ENCODE peak calls at places on chromosome 10, in nine cellular contexts. C, T, U, Y, A, G, R, M and F are unnamed samples. For H3K4me1, the result is how much of the 10 kb centered on the place peaks cover.

GRCh38 chr10:126090911-126091728 is 194.8 kb downstream of the FANK1 start:
- DNase-seq in U (no peak), A (peak), R (no peak), Y (no peak), M (no peak), G (peak), T (no peak), C (no peak), F (no peak)

GRCh38 chr10:122132331-122132755 is 138.8 kb upstream of the BTBD16 start:
- DNase-seq in C (peak), M (no peak), Y (no peak), A (no peak), R (no peak), G (no peak), T (no peak), U (no peak), F (no peak)

GRCh38 chr10:131574363-131574706 is 262.8 kb upstream of the TCERG1L start:
- DNase-seq in R (no peak), A (no peak), U (no peak), M (no peak), G (no peak), C (no peak), T (peak), Y (no peak), F (no peak)

GRCh38 chr10:126294451-126294850 is 93.8 kb downstream of the ADAM12 start:
- DNase-seq in M (no peak), C (no peak), Y (no peak), U (no peak), A (no peak), T (no peak), R (no peak), G (no peak), F (no peak)

GRCh38 chr10:32982911-32983310 is 24.9 kb upstream of the ITGB1 start:
- DNase-seq in T (no peak), U (no peak), C (no peak), G (no peak), R (no peak), A (peak), Y (no peak), M (no peak), F (no peak)

GRCh38 chr10:33095867-33096479 is 137.9 kb upstream of the ITGB1 start:
- DNase-seq in A (no peak), R (no peak), M (no peak), T (no peak), Y (no peak), U (no peak), G (no peak), C (peak), F (no peak)

GRCh38 chr10:27390681-27391080 is 113.4 kb upstream of the RAB18 start:
- DNase-seq in T (no peak), R (no peak), Y (no peak), U (no peak), A (peak), G (no peak), C (no peak), M (no peak), F (no peak)

GRCh38 chr10:18988338-18988737 is 60.3 kb upstream of the MALRD1 start:
- DNase-seq in G (no peak), U (no peak), M (no peak), C (no peak), R (no peak), A (no peak), Y (no peak), T (no peak), F (no peak)

GRCh38 chr10:112721080-112721698 is 228.9 kb upstream of the TCF7L2 start:
- DNase-seq in A (peak), M (no peak), C (peak), U (peak), G (peak), R (no peak), T (no peak), Y (peak), F (peak)

GRCh38 chr10:126391162-126391880 is 3.0 kb upstream of the ADAM12 start:
- DNase-seq in A (peak), C (no peak), R (no peak), U (no peak), T (no peak), G (no peak), Y (no peak), M (no peak), F (no peak)

GRCh38 chr10:66752714-66753113 is 173.1 kb upstream of the LRRTM3 start:
- DNase-seq in M (no peak), U (no peak), R (no peak), C (no peak), Y (no peak), A (peak), T (no peak), G (no peak), F (no peak)

GRCh38 chr10:75254739-75255138 is 19.0 kb upstream of the COMTD1 start:
- DNase-seq in T (no peak), G (no peak), M (no peak), U (no peak), C (no peak), A (no peak), Y (no peak), R (no peak), F (no peak)

GRCh38 chr10:23512355-23513058 is 73.6 kb downstream of the OTUD1 start:
- DNase-seq in R (no peak), T (no peak), C (no peak), G (no peak), A (peak), M (no peak), Y (no peak), U (no peak), F (no peak)

GRCh38 chr10:122460891-122461293 is 461 bp upstream of the HTRA1 start:
- DNase-seq in A (peak), T (no peak), G (peak), R (no peak), Y (no peak), U (no peak), M (no peak), C (no peak), F (no peak)

GRCh38 chr10:71429929-71430328 is 33.2 kb downstream of the CDH23 start:
- DNase-seq in A (no peak), T (no peak), C (peak), Y (no peak), G (no peak), U (no peak), R (no peak), M (no peak), F (no peak)

GRCh38 chr10:45160266-45160665 is 155.1 kb downstream of the OR13A1 start:
- DNase-seq in A (peak), M (no peak), T (no peak), C (no peak), U (no peak), G (no peak), R (no peak), Y (no peak), F (no peak)

GRCh38 chr10:70137135-70137534 is 4.5 kb upstream of the AIFM2 start:
- DNase-seq in Y (no peak), A (no peak), M (no peak), R (no peak), C (no peak), T (no peak), G (no peak), U (no peak), F (no peak)

GRCh38 chr10:130393342-130393741 is 257.2 kb downstream of the GLRX3 start:
- DNase-seq in T (no peak), C (no peak), A (no peak), G (no peak), Y (no peak), M (no peak), R (no peak), U (no peak), F (no peak)

GRCh38 chr10:86693721-86694369 is 25.5 kb downstream of the LDB3 start:
- DNase-seq in C (peak), A (peak), R (peak), U (peak), G (no peak), Y (peak), T (no peak), M (no peak), F (peak)

GRCh38 chr10:103244663-103245271 is 920 bp upstream of the RPEL1 start:
- DNase-seq in R (peak), G (peak), C (peak), U (peak), T (peak), Y (peak), M (peak), A (peak), F (peak)

GRCh38 chr10:87861566-87861952 is 1.8 kb downstream of the KLLN start:
- DNase-seq in M (no peak), G (peak), R (peak), C (peak), T (peak), A (peak), Y (no peak), U (no peak), F (no peak)

GRCh38 chr10:132225849-132226205 is 39.1 kb downstream of the DPYSL4 start:
- DNase-seq in G (no peak), M (no peak), T (no peak), R (no peak), C (no peak), A (no peak), U (no peak), Y (no peak), F (no peak)

GRCh38 chr10:49539320-49539885 is 482 bp upstream of the ERCC6 start:
- DNase-seq in R (no peak), G (peak), T (peak), U (no peak), C (peak), Y (no peak), A (peak), M (no peak), F (peak)

GRCh38 chr10:570631-571565 is 118.6 kb downstream of the DIP2C start:
- DNase-seq in R (no peak), C (no peak), M (no peak), G (no peak), T (no peak), A (no peak), Y (no peak), U (no peak), F (no peak)

GRCh38 chr10:112517381-112517976 is 70.5 kb downstream of the VTI1A start:
- DNase-seq in A (no peak), U (no peak), G (no peak), Y (no peak), R (no peak), T (no peak), C (no peak), M (no peak), F (no peak)

GRCh38 chr10:5343561-5343960 is 21.2 kb upstream of the UCN3 start:
- DNase-seq in T (no peak), G (no peak), A (peak), Y (peak), R (no peak), M (no peak), C (no peak), U (peak), F (no peak)

GRCh38 chr10:112071596-112072133 is 111.9 kb downstream of the GPAM start:
- DNase-seq in C (no peak), G (no peak), M (no peak), U (no peak), R (no peak), A (no peak), Y (no peak), T (no peak), F (no peak)

GRCh38 chr10:59470570-59470969 is 108.2 kb upstream of the FAM13C start:
- DNase-seq in R (no peak), U (no peak), Y (no peak), C (peak), T (no peak), A (no peak), G (no peak), M (no peak), F (no peak)

DNA sequence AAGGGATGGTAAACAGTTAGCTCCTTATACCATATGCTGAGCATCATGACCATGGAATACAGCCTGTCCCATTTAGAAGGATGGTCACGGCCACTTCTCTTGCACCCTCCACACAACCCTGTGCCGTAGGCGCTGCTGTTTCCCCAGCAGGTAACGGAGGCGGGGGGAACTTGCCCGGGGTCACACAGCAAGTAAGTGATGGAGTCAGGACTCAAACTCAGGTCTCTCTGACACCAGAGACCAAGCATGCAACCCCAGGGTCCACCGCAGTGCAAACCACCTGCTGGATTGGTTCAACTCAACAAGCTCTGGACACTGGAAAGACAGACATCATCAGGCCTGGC is 71.6 kb downstream of the ZRANB1 start:
- DNase-seq in C (no peak), T (no peak), M (no peak), Y (no peak), U (no peak), G (no peak), A (no peak), R (no peak), F (no peak)
- H3K4me1 ChIP-seq in C (under half), T (under half), M (under half), Y (under half), U (under half), G (under half), A (under half), R (under half), F (under half)

GRCh38 chr10:30058111-30058510 is 1.3 kb downstream of the JCAD start:
- DNase-seq in G (no peak), M (no peak), Y (no peak), U (no peak), R (no peak), C (no peak), A (no peak), T (no peak), F (no peak)
- H3K4me1 ChIP-seq in G (under half), M (under half), Y (under half), U (under half), R (under half), C (under half), A (half or more), T (under half), F (under half)

DNA sequence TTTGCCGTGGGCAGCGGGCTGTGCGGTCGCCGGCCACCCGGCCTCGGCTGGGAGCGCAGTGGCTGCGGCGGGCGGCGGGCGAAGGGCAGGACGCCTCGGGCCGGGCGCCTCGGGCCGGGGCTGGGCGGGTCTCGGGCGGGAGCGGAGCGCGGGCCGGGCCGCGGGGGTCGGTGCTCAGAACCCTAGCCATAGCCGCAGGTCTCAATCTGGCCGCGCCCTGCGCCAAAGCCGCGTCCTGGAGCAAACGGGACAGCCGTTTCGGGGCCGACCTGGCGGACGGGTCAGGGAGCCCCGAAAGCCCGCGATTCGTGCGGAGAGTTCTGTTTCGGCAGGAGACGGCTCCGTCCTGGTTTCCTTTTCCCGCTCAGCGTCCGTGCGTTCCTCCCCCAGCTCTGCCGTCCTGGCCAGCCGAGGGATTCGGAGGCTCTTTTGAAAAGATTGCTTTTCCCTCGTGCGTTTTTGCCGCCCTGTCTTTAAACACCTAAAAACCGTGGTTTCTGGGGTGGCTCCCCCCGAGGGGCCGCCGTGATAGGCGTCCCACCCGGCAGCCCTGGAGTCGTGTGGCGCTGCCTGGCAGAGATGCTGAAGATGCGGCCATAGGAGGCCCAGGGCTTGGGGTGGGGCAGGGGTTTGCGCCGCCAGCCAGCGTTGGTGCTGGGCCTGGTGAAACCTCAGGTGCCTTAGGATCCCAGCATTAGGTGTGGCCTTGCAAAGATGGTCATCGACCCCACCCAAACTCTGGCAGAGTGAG is 727 bp downstream of the RET start:
- DNase-seq in T (no peak), Y (no peak), R (no peak), U (no peak), G (no peak), A (peak), C (peak), M (no peak), F (no peak)
- H3K4me1 ChIP-seq in T (under half), Y (under half), R (under half), U (under half), G (under half), A (under half), C (under half), M (under half), F (under half)

GRCh38 chr10:99982728-99983127 is 27.0 kb downstream of the DNMBP start:
- DNase-seq in M (no peak), G (no peak), U (no peak), C (no peak), Y (no peak), R (no peak), A (no peak), T (no peak), F (no peak)
- H3K4me1 ChIP-seq in M (under half), G (under half), U (under half), C (under half), Y (under half), R (under half), A (half or more), T (under half), F (under half)